ENCODE peak calls at places on chromosomes 7 and 10, in six cellular contexts. One of them, this sample, is unnamed. For H3K4me1, the result is how much of the 10 kb centered on the place peaks cover.

GRCh38 chr10:27500886-27501285 is 3.2 kb upstream of the RAB18 start:
- DNase-seq in iPS DF 6.9: no peak
- DNase-seq in upper lobe of right lung: no peak
- DNase-seq in left ventricle myocardium inferior: no peak
- DNase-seq in psoas muscle: no peak
- DNase-seq in CD8-positive, alpha-beta memory T cell: no peak
- DNase-seq in this sample: no peak

GRCh38 chr7:8290645-8291308 is 28.8 kb upstream of the ICA1 start:
- DNase-seq in iPS DF 6.9: no peak
- DNase-seq in upper lobe of right lung: no peak
- DNase-seq in left ventricle myocardium inferior: no peak
- DNase-seq in psoas muscle: no peak
- DNase-seq in CD8-positive, alpha-beta memory T cell: no peak
- DNase-seq in this sample: no peak

GRCh38 chr10:128568491-128568890 is 442.3 kb upstream of the MKI67 start:
- DNase-seq in iPS DF 6.9: no peak
- DNase-seq in upper lobe of right lung: no peak
- DNase-seq in left ventricle myocardium inferior: no peak
- DNase-seq in psoas muscle: no peak
- DNase-seq in CD8-positive, alpha-beta memory T cell: no peak
- DNase-seq in this sample: no peak

GRCh38 chr10:96673318-96674099 is 46.8 kb downstream of the PIK3AP1 start:
- DNase-seq in iPS DF 6.9: no peak
- DNase-seq in upper lobe of right lung: peak
- DNase-seq in left ventricle myocardium inferior: peak
- DNase-seq in psoas muscle: no peak
- DNase-seq in CD8-positive, alpha-beta memory T cell: no peak
- DNase-seq in this sample: peak

GRCh38 chr10:116690356-116691078 is 51.8 kb downstream of the HSPA12A start:
- DNase-seq in iPS DF 6.9: no peak
- DNase-seq in upper lobe of right lung: no peak
- DNase-seq in left ventricle myocardium inferior: no peak
- DNase-seq in psoas muscle: no peak
- DNase-seq in CD8-positive, alpha-beta memory T cell: no peak
- DNase-seq in this sample: no peak

GRCh38 chr10:104260775-104261115 is 6.1 kb downstream of the GSTO1 start:
- DNase-seq in iPS DF 6.9: no peak
- DNase-seq in upper lobe of right lung: no peak
- DNase-seq in left ventricle myocardium inferior: no peak
- DNase-seq in psoas muscle: no peak
- DNase-seq in CD8-positive, alpha-beta memory T cell: no peak
- DNase-seq in this sample: no peak

GRCh38 chr7:28517606-28518005 is 105.3 kb downstream of the CREB5 start:
- DNase-seq in iPS DF 6.9: no peak
- DNase-seq in upper lobe of right lung: no peak
- DNase-seq in left ventricle myocardium inferior: no peak
- DNase-seq in psoas muscle: no peak
- DNase-seq in CD8-positive, alpha-beta memory T cell: no peak
- DNase-seq in this sample: no peak

GRCh38 chr7:26538683-26539082 is 247.0 kb downstream of the SNX10 start:
- DNase-seq in iPS DF 6.9: no peak
- DNase-seq in upper lobe of right lung: no peak
- DNase-seq in left ventricle myocardium inferior: no peak
- DNase-seq in psoas muscle: no peak
- DNase-seq in CD8-positive, alpha-beta memory T cell: no peak
- DNase-seq in this sample: no peak

GRCh38 chr7:27235387-27236052 is 7.1 kb upstream of the EVX1 start:
- DNase-seq in iPS DF 6.9: no peak
- DNase-seq in upper lobe of right lung: peak
- DNase-seq in left ventricle myocardium inferior: peak
- DNase-seq in psoas muscle: peak
- DNase-seq in CD8-positive, alpha-beta memory T cell: no peak
- DNase-seq in this sample: no peak

GRCh38 chr10:4345842-4346241 is 480.2 kb upstream of the AKR1E2 start:
- DNase-seq in iPS DF 6.9: no peak
- DNase-seq in upper lobe of right lung: no peak
- DNase-seq in left ventricle myocardium inferior: no peak
- DNase-seq in psoas muscle: no peak
- DNase-seq in CD8-positive, alpha-beta memory T cell: no peak
- DNase-seq in this sample: no peak
- H3K27ac ChIP-seq in iPS DF 6.9: no peak
- H3K27ac ChIP-seq in upper lobe of right lung: peak
- H3K27ac ChIP-seq in left ventricle myocardium inferior: peak
- H3K27ac ChIP-seq in psoas muscle: peak
- H3K27ac ChIP-seq in CD8-positive, alpha-beta memory T cell: no peak
- H3K27ac ChIP-seq in this sample: peak

DNA sequence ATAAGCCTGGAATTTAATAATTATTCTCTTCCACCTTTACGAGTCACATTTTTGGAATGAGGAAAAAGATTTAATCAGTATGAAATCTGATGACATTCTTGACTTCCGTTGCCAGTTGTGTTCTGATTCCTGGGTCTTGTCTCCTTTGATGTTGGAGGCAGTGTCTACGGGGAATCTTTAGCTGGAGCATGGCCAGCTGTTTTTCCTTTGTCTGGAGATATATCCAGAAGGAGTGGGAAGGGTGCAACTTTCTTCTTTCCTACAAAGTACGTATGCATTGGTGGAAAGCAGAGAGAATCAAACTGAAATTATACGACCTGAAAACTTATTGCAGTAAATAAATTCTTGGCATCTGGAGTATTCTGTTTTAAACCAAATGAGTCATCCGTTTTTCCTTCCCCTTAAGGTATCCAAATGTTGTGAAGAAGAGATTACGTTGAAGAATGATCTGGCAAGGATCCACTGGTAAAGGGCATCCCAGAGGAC is 6.9 kb upstream of the GNG11 start:
- DNase-seq in iPS DF 6.9: no peak
- DNase-seq in upper lobe of right lung: no peak
- DNase-seq in left ventricle myocardium inferior: no peak
- DNase-seq in psoas muscle: no peak
- DNase-seq in CD8-positive, alpha-beta memory T cell: no peak
- DNase-seq in this sample: no peak
- H3K4me3 ChIP-seq in iPS DF 6.9: no peak
- H3K4me3 ChIP-seq in upper lobe of right lung: no peak
- H3K4me3 ChIP-seq in left ventricle myocardium inferior: peak
- H3K4me3 ChIP-seq in psoas muscle: no peak
- H3K4me3 ChIP-seq in CD8-positive, alpha-beta memory T cell: no peak
- H3K4me3 ChIP-seq in this sample: no peak

DNA sequence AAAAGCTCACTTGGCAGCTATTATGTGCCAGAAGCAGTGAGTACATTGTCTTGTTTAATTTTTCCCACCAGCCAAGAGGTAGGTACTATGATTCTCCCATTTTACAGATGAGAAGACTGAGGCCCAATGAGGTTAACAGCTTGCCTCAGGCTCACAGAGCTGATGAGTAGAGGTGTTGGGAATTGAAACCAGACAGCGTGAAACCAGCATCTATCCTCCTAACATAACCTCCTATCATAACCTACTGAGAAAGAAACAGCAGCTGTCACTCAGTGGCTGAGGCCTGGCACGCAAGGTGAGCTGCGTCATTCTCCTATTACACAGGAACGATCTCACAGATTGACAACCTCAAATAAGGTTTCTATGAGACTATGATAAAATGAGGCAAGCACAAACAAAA is 6.2 kb downstream of the PYROXD2 start:
- DNase-seq in iPS DF 6.9: no peak
- DNase-seq in upper lobe of right lung: no peak
- DNase-seq in left ventricle myocardium inferior: no peak
- DNase-seq in psoas muscle: no peak
- DNase-seq in CD8-positive, alpha-beta memory T cell: no peak
- DNase-seq in this sample: no peak
- H3K4me1 ChIP-seq in iPS DF 6.9: under half
- H3K4me1 ChIP-seq in upper lobe of right lung: under half
- H3K4me1 ChIP-seq in left ventricle myocardium inferior: under half
- H3K4me1 ChIP-seq in psoas muscle: under half
- H3K4me1 ChIP-seq in CD8-positive, alpha-beta memory T cell: under half
- H3K4me1 ChIP-seq in this sample: under half

GRCh38 chr10:8014649-8015048 is 39.8 kb upstream of the GATA3 start:
- DNase-seq in iPS DF 6.9: no peak
- DNase-seq in upper lobe of right lung: no peak
- DNase-seq in left ventricle myocardium inferior: no peak
- DNase-seq in psoas muscle: no peak
- DNase-seq in CD8-positive, alpha-beta memory T cell: no peak
- DNase-seq in this sample: no peak

GRCh38 chr10:8009031-8009430 is 45.5 kb upstream of the GATA3 start:
- DNase-seq in iPS DF 6.9: no peak
- DNase-seq in upper lobe of right lung: no peak
- DNase-seq in left ventricle myocardium inferior: no peak
- DNase-seq in psoas muscle: no peak
- DNase-seq in CD8-positive, alpha-beta memory T cell: no peak
- DNase-seq in this sample: no peak

GRCh38 chr10:8017276-8017675 is 37.2 kb upstream of the GATA3 start:
- DNase-seq in iPS DF 6.9: no peak
- DNase-seq in upper lobe of right lung: no peak
- DNase-seq in left ventricle myocardium inferior: no peak
- DNase-seq in psoas muscle: no peak
- DNase-seq in CD8-positive, alpha-beta memory T cell: no peak
- DNase-seq in this sample: no peak

GRCh38 chr10:8013619-8014018 is 40.9 kb upstream of the GATA3 start:
- DNase-seq in iPS DF 6.9: no peak
- DNase-seq in upper lobe of right lung: no peak
- DNase-seq in left ventricle myocardium inferior: no peak
- DNase-seq in psoas muscle: no peak
- DNase-seq in CD8-positive, alpha-beta memory T cell: no peak
- DNase-seq in this sample: no peak

GRCh38 chr10:8013011-8013410 is 41.5 kb upstream of the GATA3 start:
- DNase-seq in iPS DF 6.9: no peak
- DNase-seq in upper lobe of right lung: no peak
- DNase-seq in left ventricle myocardium inferior: no peak
- DNase-seq in psoas muscle: no peak
- DNase-seq in CD8-positive, alpha-beta memory T cell: no peak
- DNase-seq in this sample: no peak
- H3K27ac ChIP-seq in iPS DF 6.9: no peak
- H3K27ac ChIP-seq in upper lobe of right lung: no peak
- H3K27ac ChIP-seq in left ventricle myocardium inferior: no peak
- H3K27ac ChIP-seq in psoas muscle: no peak
- H3K27ac ChIP-seq in CD8-positive, alpha-beta memory T cell: no peak
- H3K27ac ChIP-seq in this sample: no peak

GRCh38 chr7:80243425-80243824 is 108.8 kb downstream of the GNAI1 start:
- DNase-seq in iPS DF 6.9: no peak
- DNase-seq in upper lobe of right lung: no peak
- DNase-seq in left ventricle myocardium inferior: no peak
- DNase-seq in psoas muscle: no peak
- DNase-seq in CD8-positive, alpha-beta memory T cell: no peak
- DNase-seq in this sample: no peak

GRCh38 chr7:80249184-80249583 is 114.6 kb downstream of the GNAI1 start:
- DNase-seq in iPS DF 6.9: no peak
- DNase-seq in upper lobe of right lung: no peak
- DNase-seq in left ventricle myocardium inferior: no peak
- DNase-seq in psoas muscle: no peak
- DNase-seq in CD8-positive, alpha-beta memory T cell: no peak
- DNase-seq in this sample: no peak

GRCh38 chr7:80240265-80241025 is 105.8 kb downstream of the GNAI1 start:
- DNase-seq in iPS DF 6.9: no peak
- DNase-seq in upper lobe of right lung: no peak
- DNase-seq in left ventricle myocardium inferior: no peak
- DNase-seq in psoas muscle: no peak
- DNase-seq in CD8-positive, alpha-beta memory T cell: no peak
- DNase-seq in this sample: no peak

GRCh38 chr7:80247144-80247543 is 112.5 kb downstream of the GNAI1 start:
- DNase-seq in iPS DF 6.9: no peak
- DNase-seq in upper lobe of right lung: no peak
- DNase-seq in left ventricle myocardium inferior: no peak
- DNase-seq in psoas muscle: peak
- DNase-seq in CD8-positive, alpha-beta memory T cell: no peak
- DNase-seq in this sample: no peak

DNA sequence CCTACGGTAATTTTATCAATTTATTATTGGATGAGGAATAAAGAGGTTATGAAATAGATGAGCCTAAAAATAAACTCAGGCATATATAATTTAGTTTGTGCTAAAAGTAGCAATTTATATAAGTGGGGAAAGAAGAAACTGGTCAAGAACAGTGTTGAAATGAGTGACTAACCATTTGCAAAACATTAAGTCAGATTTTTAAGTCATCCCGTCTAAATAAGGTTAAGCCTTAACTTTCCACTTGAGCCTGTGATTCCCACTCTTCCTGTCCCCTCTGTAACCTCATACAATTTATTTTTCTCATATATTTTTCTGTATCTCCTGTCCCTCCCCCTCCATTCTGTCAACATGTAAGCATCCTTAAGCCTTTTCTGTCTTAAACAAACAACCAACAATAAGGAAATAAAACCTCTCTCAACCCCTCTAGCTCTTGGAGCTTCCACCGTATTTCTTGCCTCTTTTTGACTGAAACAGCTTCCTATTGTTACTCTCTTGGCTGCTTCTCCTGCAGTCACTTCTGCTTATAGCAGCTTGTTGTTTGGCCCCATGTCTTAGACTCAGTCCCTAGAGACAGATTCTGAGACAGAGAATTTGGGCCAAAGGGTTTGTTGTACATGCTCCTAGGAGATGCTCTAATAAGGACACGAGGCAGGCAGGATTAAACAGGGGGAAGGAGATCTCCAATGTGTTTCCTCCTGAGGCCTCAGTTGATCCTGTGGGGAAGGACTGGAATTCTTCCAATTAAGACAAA is 109.8 kb downstream of the GNAI1 start:
- DNase-seq in iPS DF 6.9: no peak
- DNase-seq in upper lobe of right lung: no peak
- DNase-seq in left ventricle myocardium inferior: no peak
- DNase-seq in psoas muscle: no peak
- DNase-seq in CD8-positive, alpha-beta memory T cell: no peak
- DNase-seq in this sample: no peak
- H3K4me3 ChIP-seq in iPS DF 6.9: no peak
- H3K4me3 ChIP-seq in upper lobe of right lung: no peak
- H3K4me3 ChIP-seq in left ventricle myocardium inferior: no peak
- H3K4me3 ChIP-seq in psoas muscle: no peak
- H3K4me3 ChIP-seq in CD8-positive, alpha-beta memory T cell: no peak
- H3K4me3 ChIP-seq in this sample: no peak

GRCh38 chr7:159028456-159029401 is 115.9 kb downstream of the VIPR2 start:
- DNase-seq in iPS DF 6.9: no peak
- DNase-seq in upper lobe of right lung: no peak
- DNase-seq in left ventricle myocardium inferior: no peak
- DNase-seq in psoas muscle: no peak
- DNase-seq in CD8-positive, alpha-beta memory T cell: no peak
- DNase-seq in this sample: peak
- H3K4me1 ChIP-seq in iPS DF 6.9: under half
- H3K4me1 ChIP-seq in upper lobe of right lung: under half
- H3K4me1 ChIP-seq in left ventricle myocardium inferior: under half
- H3K4me1 ChIP-seq in psoas muscle: under half
- H3K4me1 ChIP-seq in CD8-positive, alpha-beta memory T cell: under half
- H3K4me1 ChIP-seq in this sample: under half

GRCh38 chr10:48974757-48975156 is 35.1 kb upstream of the LRRC18 start:
- DNase-seq in iPS DF 6.9: no peak
- DNase-seq in upper lobe of right lung: no peak
- DNase-seq in left ventricle myocardium inferior: no peak
- DNase-seq in psoas muscle: no peak
- DNase-seq in CD8-positive, alpha-beta memory T cell: no peak
- DNase-seq in this sample: peak

GRCh38 chr10:48970046-48970445 is 30.4 kb upstream of the LRRC18 start:
- DNase-seq in iPS DF 6.9: no peak
- DNase-seq in upper lobe of right lung: no peak
- DNase-seq in left ventricle myocardium inferior: no peak
- DNase-seq in psoas muscle: no peak
- DNase-seq in CD8-positive, alpha-beta memory T cell: no peak
- DNase-seq in this sample: no peak

GRCh38 chr10:48970654-48971053 is 31.0 kb upstream of the LRRC18 start:
- DNase-seq in iPS DF 6.9: no peak
- DNase-seq in upper lobe of right lung: no peak
- DNase-seq in left ventricle myocardium inferior: no peak
- DNase-seq in psoas muscle: no peak
- DNase-seq in CD8-positive, alpha-beta memory T cell: no peak
- DNase-seq in this sample: no peak

GRCh38 chr10:48976208-48976607 is 36.6 kb upstream of the LRRC18 start:
- DNase-seq in iPS DF 6.9: peak
- DNase-seq in upper lobe of right lung: no peak
- DNase-seq in left ventricle myocardium inferior: no peak
- DNase-seq in psoas muscle: no peak
- DNase-seq in CD8-positive, alpha-beta memory T cell: no peak
- DNase-seq in this sample: no peak

GRCh38 chr10:48973065-48973464 is 33.4 kb upstream of the LRRC18 start:
- DNase-seq in iPS DF 6.9: no peak
- DNase-seq in upper lobe of right lung: no peak
- DNase-seq in left ventricle myocardium inferior: no peak
- DNase-seq in psoas muscle: no peak
- DNase-seq in CD8-positive, alpha-beta memory T cell: no peak
- DNase-seq in this sample: peak
- H3K27ac ChIP-seq in iPS DF 6.9: no peak
- H3K27ac ChIP-seq in upper lobe of right lung: no peak
- H3K27ac ChIP-seq in left ventricle myocardium inferior: no peak
- H3K27ac ChIP-seq in psoas muscle: no peak
- H3K27ac ChIP-seq in CD8-positive, alpha-beta memory T cell: no peak
- H3K27ac ChIP-seq in this sample: no peak